ENCODE peak calls at places on chromosomes 5 and 9, in seven cellular contexts. P, N, B, S, I, G and W are unnamed samples. For H3K4me1 and H3K36me3, the result is how much of the 10 kb centered on the place peaks cover.

GRCh38 chr5:85533324-85533723 is 1084.4 kb upstream of the COX7C start:
- DNase-seq in P (no peak), N (no peak), B (no peak), S (no peak), I (no peak), G (no peak), W (no peak)

GRCh38 chr9:22992781-22993180 is 546.2 kb downstream of the DMRTA1 start:
- DNase-seq in P (no peak), N (no peak), B (no peak), S (no peak), I (no peak), G (no peak), W (no peak)

GRCh38 chr5:78568676-78569075 is 79.9 kb downstream of the LHFPL2 start:
- DNase-seq in P (no peak), N (no peak), B (no peak), S (no peak), I (no peak), G (no peak), W (no peak)

GRCh38 chr5:138240690-138241385 is 27.7 kb upstream of the CDC23 start:
- DNase-seq in P (no peak), N (no peak), B (no peak), S (no peak), I (no peak), G (no peak), W (no peak)

GRCh38 chr5:135578685-135579341 is at the start of gene CXCL14:
- DNase-seq in P (peak), N (peak), B (no peak), S (peak), I (no peak), G (peak), W (peak)

GRCh38 chr9:130780865-130781504 is 54.1 kb upstream of the ABL1 start:
- DNase-seq in P (peak), N (no peak), B (peak), S (peak), I (no peak), G (no peak), W (peak)

GRCh38 chr9:118782790-118783463 is 586.3 kb downstream of the BRINP1 start:
- DNase-seq in P (no peak), N (no peak), B (no peak), S (no peak), I (no peak), G (no peak), W (no peak)

GRCh38 chr9:116323012-116323411 is 169.4 kb downstream of the PAPPA start:
- DNase-seq in P (no peak), N (no peak), B (no peak), S (peak), I (no peak), G (no peak), W (peak)

GRCh38 chr9:133137451-133138231 is 16.6 kb upstream of the RALGDS start:
- DNase-seq in P (peak), N (no peak), B (no peak), S (no peak), I (no peak), G (peak), W (no peak)

GRCh38 chr5:173911623-173912022 is 23.5 kb downstream of the CPEB4 start:
- DNase-seq in P (no peak), N (no peak), B (no peak), S (no peak), I (no peak), G (no peak), W (no peak)
- H3K4me1 ChIP-seq in P (half or more), N (under half), B (half or more), S (under half), I (under half), G (half or more), W (under half)

DNA sequence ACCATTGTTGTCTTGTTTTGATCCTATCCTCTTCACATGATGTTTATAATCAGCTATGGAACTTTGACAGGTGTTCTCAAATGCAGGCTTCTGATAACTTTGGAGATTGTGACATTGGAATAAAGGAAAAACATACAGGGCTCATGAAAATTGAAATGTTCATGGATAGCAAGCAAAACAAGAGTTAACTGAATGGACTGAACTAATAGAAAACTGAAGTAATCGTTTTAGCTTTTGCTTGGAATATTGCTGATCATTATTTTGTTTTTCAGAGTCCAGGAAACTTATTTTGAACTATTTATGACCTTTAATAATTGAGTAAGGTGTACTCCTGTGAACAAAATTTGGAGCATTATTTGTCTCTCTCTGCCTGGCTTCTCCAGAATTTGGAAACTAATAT is 436.7 kb upstream of the CDH9 start:
- DNase-seq in P (no peak), N (no peak), B (no peak), S (no peak), I (no peak), G (no peak), W (no peak)
- H3K36me3 ChIP-seq in P (under half), N (under half), B (under half), S (under half), I (under half), G (under half), W (under half)

DNA sequence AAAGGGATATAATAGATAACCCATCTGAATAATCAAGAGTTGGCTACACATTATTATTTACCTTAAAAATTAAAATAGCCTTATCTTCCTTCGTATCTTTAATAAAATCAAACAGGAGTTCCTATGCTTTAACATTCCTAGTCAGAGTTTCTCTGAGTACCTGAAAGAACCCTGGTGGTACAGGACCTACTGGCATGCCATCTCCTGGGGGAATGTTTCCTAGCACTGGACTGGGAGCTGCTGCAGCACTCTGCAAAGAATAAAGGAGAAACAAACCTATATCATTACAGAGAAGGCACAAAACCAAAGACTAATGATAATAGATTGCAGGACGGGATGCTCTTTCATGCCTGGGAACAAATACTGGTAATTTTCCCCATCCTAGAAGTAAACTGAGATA is 119.5 kb upstream of the ACOT12 start:
- DNase-seq in P (no peak), N (no peak), B (no peak), S (no peak), I (no peak), G (no peak), W (no peak)
- H3K4me1 ChIP-seq in P (under half), N (under half), B (under half), S (under half), I (under half), G (under half), W (under half)

GRCh38 chr9:137664676-137665075 is 45.9 kb downstream of the EHMT1 start:
- DNase-seq in P (no peak), N (peak), B (no peak), S (no peak), I (no peak), G (no peak), W (peak)
- H3K36me3 ChIP-seq in P (under half), N (under half), B (under half), S (under half), I (under half), G (under half), W (under half)

GRCh38 chr5:151063136-151063544 is 17.7 kb downstream of the TNIP1 start:
- DNase-seq in P (no peak), N (no peak), B (peak), S (peak), I (peak), G (no peak), W (peak)
- H3K4me1 ChIP-seq in P (half or more), N (under half), B (half or more), S (under half), I (under half), G (half or more), W (half or more)